ENCODE peak calls at places on chromosomes 16 and 17, in nine cellular contexts. B is activated T-helper 2 cell treated with anti-CD3 and anti-CD28 coated beads, Interferon-gamma antibody, Interleukin-2, Interleukin-4, amounts not matched to agents 10 μg/mL and 5 μg/mL and 100 μg/mL, durations not matched to agents 14 hours and 24 hours and 36 hours; Y is KG1; A is stimulated activated CD4-positive, alpha-beta T cell treated with anti-CD3 and anti-CD28 coated beads, Interleukin-1b, Interleukin-23, amount 100 ng/mL, for 1 hour; U is cardiac fibroblast; O is GM19239; Z is left kidney; V is heart left ventricle; I is OCI-M1. G is an unnamed sample.

GRCh38 chr16:28166394-28167208 is 45.2 kb downstream of the XPO6 start:
- DNase-seq in Z (no peak), U (no peak), I (no peak), V (no peak), B (no peak), O (no peak), Y (no peak), A (no peak), G (no peak)

GRCh38 chr16:57017251-57017650 is 27.9 kb downstream of the NLRC5 start:
- DNase-seq in V (no peak), I (no peak), A (no peak), U (peak; percentile 32), B (no peak), Z (no peak), O (no peak), Y (no peak), G (no peak)

GRCh38 chr16:85474808-85475207 is 138.3 kb upstream of the GSE1 start:
- DNase-seq in I (peak; percentile 30), U (no peak), Z (peak; percentile 94), Y (no peak), B (no peak), O (no peak), A (no peak), V (no peak), G (no peak)

GRCh38 chr17:64243340-64243739 is 19.7 kb downstream of the TEX2 start:
- DNase-seq in Z (no peak), A (no peak), Y (no peak), U (no peak), B (no peak), O (no peak), V (no peak), I (no peak), G (no peak)

GRCh38 chr16:65624246-65624645 is 502.4 kb upstream of the CDH11 start:
- DNase-seq in Z (no peak), B (no peak), Y (no peak), O (no peak), V (no peak), I (peak; percentile 52), A (no peak), U (no peak), G (no peak)

GRCh38 chr16:50856991-50857390 is 115.1 kb downstream of the CYLD start:
- DNase-seq in V (no peak), B (no peak), Z (no peak), Y (no peak), I (no peak), O (no peak), A (no peak), U (no peak), G (no peak)

GRCh38 chr16:534856-535445 is 7.4 kb downstream of the CAPN15 start:
- DNase-seq in O (no peak), Y (no peak), Z (no peak), B (no peak), A (no peak), I (no peak), V (no peak), U (no peak), G (no peak)

GRCh38 chr17:55540414-55541091 is 29.3 kb upstream of the SMIM36 start:
- DNase-seq in A (no peak), U (peak; percentile 40), Z (peak; percentile 23), I (no peak), B (no peak), O (no peak), Y (no peak), V (no peak), G (no peak)

GRCh38 chr17:47239663-47240374 is 13.8 kb upstream of the ITGB3 start:
- DNase-seq in B (no peak), O (no peak), Z (peak; percentile 53), U (peak; percentile 98), A (no peak), I (peak; percentile 98), Y (peak; percentile 37), V (peak; percentile 91), G (peak; percentile 90)

GRCh38 chr17:42392664-42393415 is 4.6 kb upstream of the STAT3 start:
- DNase-seq in Y (no peak), I (no peak), Z (no peak), B (no peak), V (no peak), O (peak; percentile 51), U (no peak), A (no peak), G (no peak)

GRCh38 chr16:48188449-48189102 is 32.8 kb upstream of the ABCC12 start:
- DNase-seq in O (peak; percentile 44), Y (peak; percentile 13), Z (no peak), U (no peak), A (no peak), V (no peak), I (peak; percentile 47), B (no peak), G (peak; percentile 97)

GRCh38 chr16:70656712-70657263 is 10.4 kb downstream of the IL34 start:
- DNase-seq in U (no peak), V (no peak), O (no peak), A (no peak), I (no peak), B (no peak), Z (peak; percentile 49), Y (no peak), G (no peak)

GRCh38 chr17:9050801-9051401 is 29.6 kb downstream of the NTN1 start:
- DNase-seq in Z (no peak), Y (no peak), V (no peak), A (no peak), O (no peak), B (no peak), I (no peak), U (no peak), G (no peak)

GRCh38 chr17:41287050-41287449 is 11.6 kb downstream of the KRTAP9-7 start:
- DNase-seq in O (no peak), U (no peak), V (no peak), I (no peak), Y (no peak), Z (peak; percentile 0), B (no peak), A (no peak), G (no peak)

GRCh38 chr16:79814124-79814523 is 213.6 kb upstream of the MAF start:
- DNase-seq in A (no peak), O (no peak), Y (no peak), Z (no peak), V (no peak), B (no peak), U (no peak), I (no peak), G (no peak)

GRCh38 chr16:80703391-80704071 is 100.9 kb downstream of the CDYL2 start:
- DNase-seq in U (no peak), O (no peak), V (no peak), Z (no peak), B (no peak), Y (no peak), I (no peak), A (no peak), G (no peak)

GRCh38 chr16:24821129-24821528 is 24.6 kb upstream of the SLC5A11 start:
- DNase-seq in A (no peak), Y (no peak), U (no peak), V (no peak), Z (no peak), O (no peak), I (no peak), B (no peak), G (no peak)

GRCh38 chr17:43713494-43714162 is 45.0 kb downstream of the SOST start:
- DNase-seq in B (peak; percentile 15), O (no peak), Y (no peak), Z (peak; percentile 76), I (no peak), V (peak; percentile 47), A (no peak), U (peak; percentile 31), G (peak; percentile 16)

GRCh38 chr17:41396340-41396739 is 1.1 kb downstream of the KRT31 start:
- DNase-seq in B (no peak), V (no peak), Z (no peak), Y (no peak), U (no peak), O (no peak), A (no peak), I (no peak), G (no peak)

GRCh38 chr17:79301469-79301868 is 226.8 kb downstream of the ENGASE start:
- DNase-seq in A (no peak), I (no peak), U (no peak), B (no peak), Z (no peak), Y (no peak), V (no peak), O (no peak), G (no peak)

GRCh38 chr17:75077072-75077489 is 10.7 kb upstream of the SLC16A5 start:
- DNase-seq in A (no peak), O (no peak), I (no peak), Y (no peak), Z (no peak), B (no peak), U (no peak), V (no peak), G (no peak)

G was measured in MV-4-11.